ENCODE peak calls at places on chromosomes 4 and X, in ten cellular contexts. R is NCI-H2171 treated with DMSO at 0.1 percent for 48 hours; X is activated gamma-delta T cell treated with anti-CD3 and anti-CD28 coated beads, Interleukin-2, amount 50 U/mL, for 16 hours; M is endothelial cell; S is stimulated activated CD4-positive, alpha-beta T cell treated with anti-CD3 and anti-CD28 coated beads, TNF-alpha, amount 100 ng/mL, for 48 hours; E is hypothalamus; O is SJSA1; P is GM23248; T is H54; A is mammary epithelial cell. J is an unnamed sample.

GRCh38 chr4:6092131-6092530 is 73.9 kb upstream of the C4orf50 start:
- DNase-seq in S (no peak), A (no peak), P (no peak), X (no peak), O (no peak), R (no peak), T (no peak), E (no peak), M (no peak), J (no peak)

GRCh38 chr4:32768664-32769389 is 2048.7 kb downstream of the PCDH7 start:
- DNase-seq in A (no peak), T (no peak), P (no peak), O (no peak), S (no peak), E (no peak), M (no peak), X (no peak), R (no peak), J (no peak)

GRCh38 chr4:139005774-139006173 is 9.8 kb upstream of the NOCT start:
- DNase-seq in R (no peak), E (no peak), T (no peak), X (no peak), P (no peak), A (no peak), M (no peak), S (no peak), O (no peak), J (no peak)

GRCh38 chr4:48342559-48342878 is 1.2 kb downstream of the SLAIN2 start:
- DNase-seq in M (no peak), R (peak), T (no peak), S (no peak), A (no peak), X (no peak), P (peak), E (no peak), O (no peak), J (no peak)

GRCh38 chr4:87896020-87896621 is 63.4 kb downstream of the MEPE start:
- DNase-seq in M (no peak), R (no peak), S (no peak), A (peak), T (peak), X (no peak), O (peak), P (peak), E (no peak), J (no peak)

GRCh38 chr4:59646082-59646481 is 1554.0 kb upstream of the ADGRL3 start:
- DNase-seq in T (no peak), O (no peak), S (no peak), R (no peak), E (no peak), A (no peak), X (no peak), P (no peak), M (no peak), J (no peak)

GRCh38 chrX:7074908-7075204 is 72.7 kb upstream of the STS start:
- DNase-seq in M (no peak), E (no peak), O (no peak), S (no peak), P (no peak), X (no peak), A (no peak), T (no peak), R (no peak), J (no peak)

GRCh38 chr4:38815879-38816782 is 11.5 kb upstream of the TLR1 start:
- DNase-seq in E (no peak), S (no peak), A (peak), O (no peak), T (no peak), X (no peak), M (no peak), R (no peak), P (no peak), J (no peak)

GRCh38 chrX:148947399-148948025 is 447.1 kb downstream of the AFF2 start:
- DNase-seq in P (no peak), R (no peak), E (no peak), A (peak), M (no peak), X (no peak), S (no peak), T (no peak), O (no peak), J (no peak)

GRCh38 chrX:7112071-7112470 is 35.4 kb upstream of the STS start:
- DNase-seq in T (no peak), A (no peak), P (no peak), E (no peak), S (no peak), X (no peak), M (no peak), R (no peak), O (no peak), J (no peak)

GRCh38 chrX:111164728-111165127 is 68.7 kb downstream of the PAK3 start:
- DNase-seq in T (no peak), E (no peak), X (no peak), S (no peak), P (peak), M (peak), A (no peak), R (no peak), O (no peak), J (no peak)

GRCh38 chr4:56688094-56688647 is 7.1 kb upstream of the HOPX start:
- DNase-seq in M (no peak), A (no peak), E (no peak), P (no peak), O (no peak), S (no peak), T (no peak), X (no peak), R (no peak), J (no peak)

GRCh38 chrX:150533863-150534262 is 34.6 kb upstream of the MTM1 start:
- DNase-seq in M (no peak), X (no peak), E (no peak), P (no peak), O (no peak), A (peak), R (no peak), T (no peak), S (no peak), J (no peak)

GRCh38 chr4:106522839-106523238 is 154.3 kb upstream of the GIMD1 start:
- DNase-seq in O (no peak), P (peak), X (no peak), S (no peak), M (peak), R (no peak), T (no peak), E (no peak), A (no peak), J (no peak)

GRCh38 chr4:123096038-123096437 is 173.6 kb upstream of the NUDT6 start:
- DNase-seq in T (no peak), O (no peak), P (no peak), E (no peak), R (no peak), S (no peak), X (no peak), A (peak), M (peak), J (no peak)

GRCh38 chr4:67580577-67580976 is 22.1 kb downstream of the STAP1 start:
- DNase-seq in R (no peak), P (no peak), T (no peak), M (no peak), E (no peak), A (no peak), X (no peak), S (no peak), O (no peak), J (no peak)

GRCh38 chrX:118847676-118848075 is 24.1 kb downstream of the ZCCHC12 start:
- DNase-seq in A (peak), M (peak), S (no peak), E (no peak), P (peak), X (no peak), O (no peak), T (peak), R (peak), J (no peak)

GRCh38 chrX:57137481-57137880 is 284 bp upstream of the SPIN2A start:
- DNase-seq in P (peak), O (no peak), X (no peak), S (no peak), A (no peak), M (no peak), E (no peak), T (no peak), R (peak), J (no peak)

GRCh38 chr4:33709247-33709646 is 2535.1 kb downstream of the ARAP2 start:
- DNase-seq in M (no peak), R (no peak), P (peak), O (no peak), A (peak), S (no peak), X (no peak), E (no peak), T (no peak), J (no peak)

GRCh38 chr4:94634266-94634665 is 123.5 kb upstream of the BMPR1B start:
- DNase-seq in P (peak), R (no peak), E (no peak), M (no peak), S (no peak), A (no peak), T (no peak), X (no peak), O (no peak), J (no peak)

GRCh38 chr4:145734051-145734450 is 54.1 kb downstream of the C4orf51 start:
- DNase-seq in R (no peak), P (peak), E (no peak), O (no peak), S (no peak), A (no peak), M (no peak), X (no peak), T (no peak), J (no peak)

GRCh38 chr4:123952530-123953274 is 556.1 kb downstream of the SPRY1 start:
- DNase-seq in S (no peak), O (no peak), T (no peak), X (no peak), M (no peak), A (peak), P (peak), R (no peak), E (no peak), J (no peak)

GRCh38 chr4:161189286-161190134 is 974.3 kb downstream of the FSTL5 start:
- DNase-seq in P (no peak), S (no peak), R (no peak), A (no peak), O (no peak), T (no peak), X (no peak), M (no peak), E (no peak), J (no peak)

GRCh38 chr4:3836802-3837601 is 70.8 kb downstream of the ADRA2C start:
- DNase-seq in M (no peak), A (no peak), T (no peak), P (peak), R (no peak), E (no peak), O (no peak), X (no peak), S (no peak), J (no peak)

GRCh38 chr4:133808151-133808550 is 393.4 kb downstream of the PABPC4L start:
- DNase-seq in M (no peak), X (no peak), S (no peak), R (no peak), T (no peak), O (no peak), E (no peak), P (no peak), A (no peak), J (no peak)

GRCh38 chrX:16204538-16204937 is 37.3 kb downstream of the MAGEB17 start:
- DNase-seq in P (no peak), A (no peak), E (no peak), M (no peak), O (no peak), X (no peak), S (no peak), T (no peak), R (no peak), J (no peak)

GRCh38 chrX:149527705-149528104 is 13.1 kb upstream of the EOLA1 start:
- DNase-seq in T (no peak), E (no peak), S (no peak), A (no peak), R (peak), M (peak), O (no peak), X (no peak), P (peak), J (no peak)

GRCh38 chr4:113837397-113837796 is 75.9 kb upstream of the CAMK2D start:
- DNase-seq in P (peak), X (no peak), S (no peak), R (no peak), O (no peak), T (no peak), A (peak), M (no peak), E (no peak), J (no peak)

GRCh38 chr4:80471701-80472100 is 136.2 kb downstream of the CFAP299 start:
- DNase-seq in P (peak), O (no peak), T (peak), E (no peak), S (no peak), R (no peak), X (no peak), M (no peak), A (peak), J (no peak)

GRCh38 chrX:110412971-110413726 is 54.5 kb downstream of the RTL9 start:
- DNase-seq in P (peak), T (peak), S (peak), A (peak), X (peak), E (no peak), R (peak), O (peak), M (peak), J (peak)

GRCh38 chr4:17188035-17188967 is 289.9 kb upstream of the LDB2 start:
- DNase-seq in O (no peak), R (no peak), S (no peak), X (no peak), P (no peak), T (no peak), E (no peak), M (no peak), A (no peak), J (no peak)